ENCODE peak calls at places on chromosomes 16 and 17, in four cellular contexts. P, R, K and Q are unnamed samples.

GRCh38 chr16:19210968-19211367 is 42.9 kb downstream of the SYT17 start:
- DNase-seq in P (no peak), R (no peak), K (no peak), Q (no peak)

GRCh38 chr16:84949776-84950436 is 61.4 kb downstream of the ZDHHC7 start:
- DNase-seq in P (no peak), R (no peak), K (no peak), Q (no peak)

GRCh38 chr17:6097005-6097279 is 26.8 kb downstream of the WSCD1 start:
- DNase-seq in P (no peak), R (no peak), K (no peak), Q (no peak)

GRCh38 chr17:79133214-79133613 is 58.6 kb downstream of the ENGASE start:
- DNase-seq in P (no peak), R (no peak), K (no peak), Q (no peak)

GRCh38 chr17:77542551-77543490 is 402.1 kb downstream of the SEC14L1 start:
- DNase-seq in P (peak), R (peak), K (peak), Q (peak)

GRCh38 chr17:29844339-29845048 is 85.5 kb downstream of the SSH2 start:
- DNase-seq in P (no peak), R (no peak), K (no peak), Q (no peak)

GRCh38 chr16:67164599-67165061 is at the start of gene HSF4:
- DNase-seq in P (no peak), R (no peak), K (no peak), Q (no peak)

GRCh38 chr17:72614476-72614870 is 478.0 kb downstream of the SLC39A11 start:
- DNase-seq in P (no peak), R (no peak), K (no peak), Q (no peak)

GRCh38 chr16:17416461-17417221 is 54.1 kb downstream of the XYLT1 start:
- DNase-seq in P (no peak), R (no peak), K (peak), Q (peak)